ENCODE peak calls at places on chromosomes 6 and 20, in four cellular contexts. X, F, C and M are unnamed samples.

GRCh38 chr20:53642196-53643030 is 48.8 kb upstream of the ZNF217 start:
- DNase-seq in X (peak; percentile 53), F (peak; percentile 26), C (peak; percentile 76), M (peak; percentile 76)

GRCh38 chr6:139605350-139605749 is 230.9 kb upstream of the CITED2 start:
- DNase-seq in X (no peak), F (no peak), C (peak; percentile 88), M (no peak)

GRCh38 chr20:63103402-63104311 is 96.9 kb upstream of the BHLHE23 start:
- DNase-seq in X (no peak), F (no peak), C (no peak), M (peak; percentile 37)

GRCh38 chr6:24882295-24882694 is 53.5 kb downstream of the RIPOR2 start:
- DNase-seq in X (no peak), F (no peak), C (no peak), M (no peak)

GRCh38 chr6:89023591-89024441 is 56.7 kb upstream of the PNRC1 start:
- DNase-seq in X (no peak), F (no peak), C (peak; percentile 11), M (no peak)

GRCh38 chr6:159044899-159045727 is at the start of gene TAGAP:
- DNase-seq in X (peak; percentile 96), F (no peak), C (no peak), M (peak; percentile 95)

GRCh38 chr20:63407928-63408683 is 47.0 kb upstream of the CHRNA4 start:
- DNase-seq in X (no peak), F (no peak), C (no peak), M (no peak)

GRCh38 chr6:36727491-36728021 is 29.9 kb downstream of the RAB44 start:
- DNase-seq in X (no peak), F (no peak), C (peak; percentile 42), M (no peak)

GRCh38 chr20:3101737-3102574 is 17.4 kb upstream of the AVP start:
- DNase-seq in X (no peak), F (no peak), C (no peak), M (peak; percentile 92)

GRCh38 chr6:157211603-157212455 is 111.5 kb downstream of the TMEM242 start:
- DNase-seq in X (no peak), F (no peak), C (no peak), M (no peak)

GRCh38 chr6:31125586-31126363 is 5.5 kb upstream of the CDSN start:
- DNase-seq in X (no peak), F (no peak), C (peak; percentile 8), M (no peak)

GRCh38 chr6:157982297-157982579 is 575 bp downstream of the SYNJ2 start:
- DNase-seq in X (no peak), F (peak; percentile 46), C (no peak), M (peak; percentile 62)

GRCh38 chr6:26355366-26355765 is 9.6 kb upstream of the BTN3A2 start:
- DNase-seq in X (no peak), F (no peak), C (no peak), M (no peak)

GRCh38 chr6:166006593-166007301 is 160.9 kb downstream of the TBXT start:
- DNase-seq in X (no peak), F (no peak), C (peak; percentile 80), M (no peak)

GRCh38 chr6:13573669-13574110 is 711 bp upstream of the SIRT5 start:
- DNase-seq in X (no peak), F (no peak), C (peak; percentile 30), M (peak; percentile 29)

GRCh38 chr20:3071610-3072529 is at the start of gene OXT:
- DNase-seq in X (no peak), F (no peak), C (no peak), M (peak; percentile 75)

GRCh38 chr6:158500016-158500735 is 59.7 kb upstream of the TMEM181 start:
- DNase-seq in X (no peak), F (no peak), C (peak; percentile 54), M (no peak)

GRCh38 chr20:52048365-52048764 is 143.2 kb downstream of the ZFP64 start:
- DNase-seq in X (no peak), F (no peak), C (no peak), M (no peak)

GRCh38 chr6:41271901-41272395 is 14.5 kb downstream of the TREM1 start:
- DNase-seq in X (no peak), F (no peak), C (no peak), M (peak; percentile 24)

GRCh38 chr6:20424679-20425078 is 23.0 kb downstream of the E2F3 start:
- DNase-seq in X (no peak), F (no peak), C (no peak), M (no peak)

GRCh38 chr20:37007898-37008649 is 56.6 kb upstream of the SAMHD1 start:
- DNase-seq in X (peak; percentile 72), F (no peak), C (peak; percentile 44), M (no peak)

GRCh38 chr6:13873288-13874190 is 51.2 kb upstream of the RNF182 start:
- DNase-seq in X (peak; percentile 49), F (peak; percentile 69), C (no peak), M (peak; percentile 86)

GRCh38 chr20:57509665-57510237 is 15.2 kb downstream of the CTCFL start:
- DNase-seq in X (peak; percentile 37), F (peak; percentile 52), C (no peak), M (peak; percentile 26)
- TF ChIP-seq CTCF in X (peak; percentile 73), F (peak; percentile 4), C (peak; percentile 52), M (no peak)

GRCh38 chr20:46151936-46152335 is 33.8 kb downstream of the CD40 start:
- DNase-seq in X (peak; percentile 32), F (peak; percentile 48), C (no peak), M (peak; percentile 43)
- TF ChIP-seq CTCF in X (peak; percentile 81), F (peak; percentile 68), C (peak; percentile 24), M (peak; percentile 31)

GRCh38 chr6:110534731-110535164 is 58.3 kb upstream of the SLC22A16 start:
- DNase-seq in X (no peak), F (no peak), C (peak; percentile 95), M (no peak)
- TF ChIP-seq CTCF in X (no peak), F (no peak), C (no peak), M (no peak)

GRCh38 chr6:106882601-106883518 is 91.7 kb downstream of the CD24 start:
- DNase-seq in X (no peak), F (no peak), C (no peak), M (no peak)

GRCh38 chr6:106885659-106886058 is 88.9 kb downstream of the CD24 start:
- DNase-seq in X (no peak), F (no peak), C (no peak), M (no peak)

GRCh38 chr6:106882133-106882532 is 92.4 kb downstream of the CD24 start:
- DNase-seq in X (no peak), F (no peak), C (no peak), M (no peak)

GRCh38 chr6:106884576-106884975 is 90.0 kb downstream of the CD24 start:
- DNase-seq in X (no peak), F (no peak), C (no peak), M (no peak)

DNA sequence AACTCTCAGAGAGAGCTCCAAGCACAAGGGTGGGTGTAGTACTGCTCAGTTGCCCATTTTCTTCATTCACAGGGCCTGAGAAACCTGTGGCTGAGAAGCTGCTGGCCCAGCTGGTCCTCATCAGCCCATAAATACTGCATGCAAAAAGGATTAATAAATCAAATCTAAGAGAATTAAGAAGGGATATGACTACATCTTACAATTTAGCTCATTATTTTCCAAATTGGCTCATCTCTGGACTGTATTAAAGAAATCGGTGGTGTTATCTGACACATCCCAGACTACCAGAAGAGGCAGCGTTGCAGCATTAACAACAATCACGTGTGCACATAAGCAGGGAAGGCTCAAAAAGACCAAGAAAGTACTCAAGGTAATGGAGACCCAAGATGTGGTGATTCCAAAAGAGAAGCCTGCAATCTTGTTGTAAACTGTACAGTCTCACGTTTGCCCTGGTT is 90.7 kb downstream of the CD24 start:
- DNase-seq in X (peak; percentile 24), F (no peak), C (no peak), M (no peak)
- TF ChIP-seq CTCF in X (peak; percentile 39), F (no peak), C (no peak), M (no peak)

DNA sequence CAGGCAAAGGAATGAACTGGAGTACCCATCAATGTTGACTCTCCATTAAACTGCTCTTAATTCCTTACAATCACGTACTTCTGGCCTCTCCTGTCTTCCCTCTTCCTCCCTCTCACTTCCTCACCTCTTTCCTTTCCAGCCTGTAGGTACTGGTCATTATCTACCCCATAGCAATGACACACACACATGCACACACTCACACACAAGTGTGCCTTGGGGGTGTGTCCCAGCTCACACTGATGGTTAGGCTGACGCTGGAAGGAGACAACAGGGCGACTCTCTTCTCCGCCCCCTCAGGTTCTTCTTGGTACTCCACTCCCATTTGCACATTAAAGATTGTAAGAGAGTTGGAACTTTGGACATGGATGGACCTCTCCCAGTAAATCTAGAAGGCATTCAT is 14.0 kb upstream of the SERPINB9 start:
- DNase-seq in X (no peak), F (no peak), C (no peak), M (no peak)
- TF ChIP-seq CTCF in X (peak; percentile 29), F (peak; percentile 51), C (no peak), M (no peak)

GRCh38 chr6:1498491-1499113 is 109.2 kb downstream of the FOXF2 start:
- DNase-seq in X (no peak), F (no peak), C (no peak), M (no peak)
- TF ChIP-seq CTCF in X (peak; percentile 43), F (no peak), C (no peak), M (no peak)

GRCh38 chr6:99276747-99277146 is 72.7 kb downstream of the FAXC start:
- DNase-seq in X (no peak), F (no peak), C (peak; percentile 13), M (no peak)
- TF ChIP-seq CTCF in X (no peak), F (no peak), C (no peak), M (no peak)

DNA sequence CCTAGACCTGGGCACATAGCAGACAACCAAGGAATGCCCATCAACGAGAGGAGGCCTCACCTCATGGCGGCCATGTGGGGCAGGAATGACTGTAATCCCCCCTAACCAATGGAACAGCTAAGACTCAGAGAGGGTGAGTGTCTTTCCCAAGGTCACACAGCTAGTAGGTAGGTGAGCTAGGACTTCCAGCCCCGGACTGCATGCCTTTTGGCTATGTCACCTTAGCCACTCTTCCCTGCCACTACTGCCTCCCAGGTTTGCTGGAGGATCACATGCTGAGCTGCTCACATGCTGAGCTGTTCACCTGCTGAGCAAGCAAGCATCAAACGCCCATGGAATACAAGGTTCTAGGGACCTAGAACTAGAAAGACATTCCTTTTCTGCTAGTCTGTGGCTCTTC is 188.5 kb upstream of the PMEPA1 start:
- DNase-seq in X (no peak), F (no peak), C (no peak), M (no peak)
- TF ChIP-seq CTCF in X (no peak), F (no peak), C (no peak), M (no peak)

DNA sequence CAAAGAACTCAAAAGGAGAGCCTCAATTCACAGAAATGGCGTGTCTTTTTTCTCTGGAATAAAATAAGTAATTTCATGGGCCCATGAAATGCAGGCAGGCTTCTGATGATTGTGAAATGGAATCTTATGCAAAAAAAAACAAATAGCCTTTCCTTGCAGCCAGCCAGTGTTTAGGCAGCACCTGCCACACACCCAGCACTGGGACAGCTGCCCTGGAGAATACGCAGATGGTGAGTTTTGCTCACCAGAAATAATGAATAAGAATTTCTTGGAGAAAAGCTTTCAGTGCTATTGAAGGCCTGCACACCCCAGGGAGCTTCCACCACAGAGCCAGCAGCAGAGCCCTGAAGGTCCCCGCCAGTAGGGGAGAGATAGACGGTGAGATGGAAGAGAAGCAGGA is 55.0 kb downstream of the PXDC1 start:
- DNase-seq in X (no peak), F (no peak), C (peak; percentile 58), M (no peak)
- TF ChIP-seq CTCF in X (no peak), F (no peak), C (no peak), M (no peak)